ENCODE peak calls at places on chromosomes 3 and 15, in eight cellular contexts. One of them, this sample, is unnamed.

GRCh38 chr3:149199474-149199873 is 22.2 kb downstream of the CP start:
- DNase-seq in WTC11: no peak
- DNase-seq in type B pancreatic cell: no peak
- DNase-seq in GM12865: no peak
- DNase-seq in MCF 10A: no peak
- DNase-seq in cardiac fibroblast: peak
- DNase-seq in nephron progenitor cell: no peak
- DNase-seq in endothelial cell: no peak
- DNase-seq in this sample: no peak

GRCh38 chr15:49031764-49032270 is 14.4 kb downstream of the SECISBP2L start:
- DNase-seq in WTC11: no peak
- DNase-seq in type B pancreatic cell: no peak
- DNase-seq in GM12865: no peak
- DNase-seq in MCF 10A: no peak
- DNase-seq in cardiac fibroblast: no peak
- DNase-seq in nephron progenitor cell: no peak
- DNase-seq in endothelial cell: no peak
- DNase-seq in this sample: no peak

GRCh38 chr3:46695177-46695961 is 1.9 kb upstream of the ALS2CL start:
- DNase-seq in WTC11: peak
- DNase-seq in type B pancreatic cell: no peak
- DNase-seq in GM12865: peak
- DNase-seq in MCF 10A: peak
- DNase-seq in cardiac fibroblast: peak
- DNase-seq in nephron progenitor cell: peak
- DNase-seq in endothelial cell: peak
- DNase-seq in this sample: no peak

GRCh38 chr3:11643212-11644087 is at the start of gene VGLL4:
- DNase-seq in WTC11: peak
- DNase-seq in type B pancreatic cell: peak
- DNase-seq in GM12865: peak
- DNase-seq in MCF 10A: peak
- DNase-seq in cardiac fibroblast: peak
- DNase-seq in nephron progenitor cell: peak
- DNase-seq in endothelial cell: peak
- DNase-seq in this sample: peak

GRCh38 chr3:58052373-58053273 is 44.4 kb downstream of the FLNB start:
- DNase-seq in WTC11: no peak
- DNase-seq in type B pancreatic cell: no peak
- DNase-seq in GM12865: peak
- DNase-seq in MCF 10A: peak
- DNase-seq in cardiac fibroblast: peak
- DNase-seq in nephron progenitor cell: no peak
- DNase-seq in endothelial cell: no peak
- DNase-seq in this sample: peak

GRCh38 chr3:177889158-177889557 is 647.1 kb upstream of the KCNMB2 start:
- DNase-seq in WTC11: no peak
- DNase-seq in type B pancreatic cell: no peak
- DNase-seq in GM12865: no peak
- DNase-seq in MCF 10A: no peak
- DNase-seq in cardiac fibroblast: no peak
- DNase-seq in nephron progenitor cell: no peak
- DNase-seq in endothelial cell: no peak
- DNase-seq in this sample: no peak

GRCh38 chr15:91940466-91941381 is 87.2 kb downstream of the SLCO3A1 start:
- DNase-seq in WTC11: no peak
- DNase-seq in type B pancreatic cell: no peak
- DNase-seq in GM12865: no peak
- DNase-seq in MCF 10A: peak
- DNase-seq in cardiac fibroblast: no peak
- DNase-seq in nephron progenitor cell: peak
- DNase-seq in endothelial cell: no peak
- DNase-seq in this sample: no peak

GRCh38 chr3:24686764-24687163 is 192.1 kb upstream of the THRB start:
- DNase-seq in WTC11: no peak
- DNase-seq in type B pancreatic cell: no peak
- DNase-seq in GM12865: no peak
- DNase-seq in MCF 10A: no peak
- DNase-seq in cardiac fibroblast: peak
- DNase-seq in nephron progenitor cell: no peak
- DNase-seq in endothelial cell: no peak
- DNase-seq in this sample: no peak

GRCh38 chr3:22594990-22595389 is 608.1 kb upstream of the UBE2E2 start:
- DNase-seq in WTC11: no peak
- DNase-seq in type B pancreatic cell: no peak
- DNase-seq in GM12865: no peak
- DNase-seq in MCF 10A: peak
- DNase-seq in cardiac fibroblast: no peak
- DNase-seq in nephron progenitor cell: no peak
- DNase-seq in endothelial cell: no peak
- DNase-seq in this sample: no peak

GRCh38 chr15:43184407-43185160 is 619 bp upstream of the CCNDBP1 start:
- DNase-seq in WTC11: no peak
- DNase-seq in type B pancreatic cell: no peak
- DNase-seq in GM12865: no peak
- DNase-seq in MCF 10A: no peak
- DNase-seq in cardiac fibroblast: no peak
- DNase-seq in nephron progenitor cell: no peak
- DNase-seq in endothelial cell: no peak
- DNase-seq in this sample: no peak

GRCh38 chr3:82157952-82158351 is 396.5 kb upstream of the GBE1 start:
- DNase-seq in WTC11: no peak
- DNase-seq in type B pancreatic cell: no peak
- DNase-seq in GM12865: no peak
- DNase-seq in MCF 10A: peak
- DNase-seq in cardiac fibroblast: peak
- DNase-seq in nephron progenitor cell: no peak
- DNase-seq in endothelial cell: no peak
- DNase-seq in this sample: peak

GRCh38 chr15:80745888-80746287 is 33.3 kb upstream of the CEMIP start:
- DNase-seq in WTC11: no peak
- DNase-seq in type B pancreatic cell: no peak
- DNase-seq in GM12865: no peak
- DNase-seq in MCF 10A: no peak
- DNase-seq in cardiac fibroblast: no peak
- DNase-seq in nephron progenitor cell: no peak
- DNase-seq in endothelial cell: no peak
- DNase-seq in this sample: no peak

GRCh38 chr15:38299216-38299615 is 46.6 kb downstream of the SPRED1 start:
- DNase-seq in WTC11: no peak
- DNase-seq in type B pancreatic cell: no peak
- DNase-seq in GM12865: no peak
- DNase-seq in MCF 10A: peak
- DNase-seq in cardiac fibroblast: peak
- DNase-seq in nephron progenitor cell: no peak
- DNase-seq in endothelial cell: no peak
- DNase-seq in this sample: no peak

GRCh38 chr3:195137638-195138588 is 133.0 kb downstream of the XXYLT1 start:
- DNase-seq in WTC11: no peak
- DNase-seq in type B pancreatic cell: no peak
- DNase-seq in GM12865: no peak
- DNase-seq in MCF 10A: no peak
- DNase-seq in cardiac fibroblast: no peak
- DNase-seq in nephron progenitor cell: no peak
- DNase-seq in endothelial cell: no peak
- DNase-seq in this sample: no peak

GRCh38 chr15:93929375-93930094 is 301.8 kb upstream of the MCTP2 start:
- DNase-seq in WTC11: peak
- DNase-seq in type B pancreatic cell: no peak
- DNase-seq in GM12865: no peak
- DNase-seq in MCF 10A: peak
- DNase-seq in cardiac fibroblast: peak
- DNase-seq in nephron progenitor cell: no peak
- DNase-seq in endothelial cell: no peak
- DNase-seq in this sample: no peak

GRCh38 chr3:77303943-77304778 is 264.3 kb downstream of the ROBO2 start:
- DNase-seq in WTC11: no peak
- DNase-seq in type B pancreatic cell: no peak
- DNase-seq in GM12865: no peak
- DNase-seq in MCF 10A: no peak
- DNase-seq in cardiac fibroblast: no peak
- DNase-seq in nephron progenitor cell: no peak
- DNase-seq in endothelial cell: no peak
- DNase-seq in this sample: no peak

GRCh38 chr3:46925585-46925934 is 48.0 kb downstream of the PTH1R start:
- DNase-seq in WTC11: no peak
- DNase-seq in type B pancreatic cell: no peak
- DNase-seq in GM12865: no peak
- DNase-seq in MCF 10A: no peak
- DNase-seq in cardiac fibroblast: no peak
- DNase-seq in nephron progenitor cell: no peak
- DNase-seq in endothelial cell: no peak
- DNase-seq in this sample: no peak

GRCh38 chr3:38811822-38812221 is 4.2 kb downstream of the SCN10A start:
- DNase-seq in WTC11: no peak
- DNase-seq in type B pancreatic cell: no peak
- DNase-seq in GM12865: no peak
- DNase-seq in MCF 10A: no peak
- DNase-seq in cardiac fibroblast: no peak
- DNase-seq in nephron progenitor cell: no peak
- DNase-seq in endothelial cell: no peak
- DNase-seq in this sample: no peak

GRCh38 chr3:129616713-129617112 is 10.2 kb upstream of the PLXND1 start:
- DNase-seq in WTC11: no peak
- DNase-seq in type B pancreatic cell: no peak
- DNase-seq in GM12865: peak
- DNase-seq in MCF 10A: peak
- DNase-seq in cardiac fibroblast: peak
- DNase-seq in nephron progenitor cell: no peak
- DNase-seq in endothelial cell: no peak
- DNase-seq in this sample: no peak
- TF ChIP-seq CTCF in WTC11: no peak
- TF ChIP-seq CTCF in type B pancreatic cell: no peak
- TF ChIP-seq CTCF in GM12865: no peak
- TF ChIP-seq CTCF in MCF 10A: no peak
- TF ChIP-seq CTCF in cardiac fibroblast: no peak
- TF ChIP-seq CTCF in nephron progenitor cell: no peak
- TF ChIP-seq CTCF in endothelial cell: no peak
- TF ChIP-seq CTCF in this sample: no peak

DNA sequence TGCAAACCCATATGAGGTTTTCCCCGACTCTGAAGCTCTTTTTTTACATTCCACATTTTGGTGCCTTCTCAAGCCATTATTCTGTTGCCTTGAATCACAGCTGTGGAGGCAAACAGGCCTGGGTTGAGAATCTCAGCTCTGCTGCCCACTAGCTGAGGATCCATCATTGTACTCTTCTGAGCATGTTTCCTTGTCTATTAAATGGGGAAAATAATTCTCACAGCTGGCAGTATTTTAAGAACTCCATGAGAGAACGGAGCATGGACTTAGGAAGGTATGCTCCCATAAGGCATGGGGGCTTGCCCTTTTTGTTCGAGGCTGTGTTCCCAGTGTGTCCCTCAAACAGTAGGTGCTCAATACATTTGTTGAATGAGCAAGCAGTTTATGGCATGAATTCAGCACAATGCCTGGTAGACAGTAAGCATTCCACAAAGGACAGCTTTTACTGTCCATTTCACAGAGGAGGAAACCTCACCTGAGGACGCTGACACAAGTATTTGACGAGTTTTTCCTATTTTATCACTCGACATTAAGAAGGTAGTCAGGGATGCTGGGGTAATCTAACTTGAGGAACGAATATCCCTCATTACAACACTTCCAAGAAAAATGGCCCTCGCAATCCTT is 2.2 kb upstream of the PTPRG start:
- DNase-seq in WTC11: no peak
- DNase-seq in type B pancreatic cell: no peak
- DNase-seq in GM12865: no peak
- DNase-seq in MCF 10A: no peak
- DNase-seq in cardiac fibroblast: peak
- DNase-seq in nephron progenitor cell: no peak
- DNase-seq in endothelial cell: peak
- DNase-seq in this sample: no peak
- TF ChIP-seq CTCF in WTC11: no peak
- TF ChIP-seq CTCF in type B pancreatic cell: no peak
- TF ChIP-seq CTCF in GM12865: no peak
- TF ChIP-seq CTCF in MCF 10A: no peak
- TF ChIP-seq CTCF in cardiac fibroblast: peak
- TF ChIP-seq CTCF in nephron progenitor cell: no peak
- TF ChIP-seq CTCF in endothelial cell: no peak
- TF ChIP-seq CTCF in this sample: peak

DNA sequence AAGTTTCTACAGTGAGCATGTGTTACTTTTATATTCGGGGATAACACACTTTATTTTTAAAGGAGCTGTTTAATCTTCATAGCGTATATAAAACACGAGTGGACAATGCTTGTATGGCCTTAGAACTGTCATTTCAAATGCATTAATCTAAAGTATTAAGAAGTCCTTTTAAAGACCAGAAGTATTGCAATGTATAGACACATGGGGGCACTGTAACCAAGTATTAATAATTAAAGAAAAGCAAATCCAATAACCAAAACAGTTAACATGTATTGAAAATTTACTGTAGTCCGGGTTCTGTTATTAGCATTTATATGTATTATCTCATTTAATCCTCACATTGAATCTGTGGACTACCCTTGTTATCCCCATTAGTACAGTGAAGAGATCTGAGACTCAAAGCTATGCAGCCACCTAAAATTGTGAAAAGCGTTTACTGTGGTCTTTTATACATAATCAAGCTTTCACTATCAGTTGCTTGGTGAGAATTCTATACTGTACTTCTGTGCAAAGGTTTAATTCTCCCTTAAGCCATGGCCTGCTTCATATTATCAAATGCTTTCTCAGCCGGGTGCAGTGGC is 10.1 kb downstream of the ARL14 start:
- DNase-seq in WTC11: no peak
- DNase-seq in type B pancreatic cell: no peak
- DNase-seq in GM12865: peak
- DNase-seq in MCF 10A: peak
- DNase-seq in cardiac fibroblast: peak
- DNase-seq in nephron progenitor cell: no peak
- DNase-seq in endothelial cell: no peak
- DNase-seq in this sample: no peak
- TF ChIP-seq CTCF in WTC11: no peak
- TF ChIP-seq CTCF in type B pancreatic cell: peak
- TF ChIP-seq CTCF in GM12865: peak
- TF ChIP-seq CTCF in MCF 10A: peak
- TF ChIP-seq CTCF in cardiac fibroblast: peak
- TF ChIP-seq CTCF in nephron progenitor cell: no peak
- TF ChIP-seq CTCF in endothelial cell: peak
- TF ChIP-seq CTCF in this sample: no peak

DNA sequence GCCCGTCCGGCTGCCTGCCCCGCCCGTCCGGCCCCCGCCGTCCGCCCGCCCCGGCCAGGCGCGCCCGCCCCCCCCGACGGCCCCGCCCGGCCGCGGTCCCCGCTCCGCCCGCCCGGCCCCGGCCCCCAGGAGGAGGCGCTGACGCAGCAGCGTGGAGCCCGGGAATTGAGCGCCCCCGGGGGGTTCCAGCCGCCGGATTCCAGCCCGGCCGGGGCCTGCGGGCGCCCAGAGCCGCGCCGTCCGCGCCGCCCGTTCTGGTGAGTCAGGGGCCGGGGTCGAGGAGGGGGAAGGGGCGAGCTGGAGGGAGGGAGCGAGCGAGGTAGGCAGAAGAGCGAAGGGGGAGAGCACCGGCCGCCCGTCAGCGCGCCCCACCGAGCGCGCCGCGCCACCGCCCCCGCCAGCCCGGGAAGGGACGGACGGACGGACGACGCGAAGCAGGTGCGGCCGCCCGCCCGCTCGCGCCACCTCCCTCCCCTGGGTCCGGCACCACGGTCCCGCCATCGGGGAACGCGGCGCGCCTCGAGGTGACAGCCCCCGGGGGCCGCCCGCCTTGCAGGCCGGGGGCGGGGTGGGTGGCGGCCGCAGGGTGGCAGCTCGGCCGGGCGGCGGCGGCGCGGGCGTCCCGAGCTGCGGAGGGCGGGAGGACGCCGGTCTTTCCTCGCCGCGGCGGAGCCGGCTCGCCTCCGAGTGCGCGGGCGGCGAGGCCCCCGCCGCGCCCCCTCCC is 421 bp downstream of the BAHD1 start:
- DNase-seq in WTC11: peak
- DNase-seq in type B pancreatic cell: no peak
- DNase-seq in GM12865: no peak
- DNase-seq in MCF 10A: no peak
- DNase-seq in cardiac fibroblast: no peak
- DNase-seq in nephron progenitor cell: peak
- DNase-seq in endothelial cell: peak
- DNase-seq in this sample: no peak
- TF ChIP-seq CTCF in WTC11: no peak
- TF ChIP-seq CTCF in type B pancreatic cell: no peak
- TF ChIP-seq CTCF in GM12865: no peak
- TF ChIP-seq CTCF in MCF 10A: no peak
- TF ChIP-seq CTCF in cardiac fibroblast: no peak
- TF ChIP-seq CTCF in nephron progenitor cell: no peak
- TF ChIP-seq CTCF in endothelial cell: no peak
- TF ChIP-seq CTCF in this sample: no peak